ENCODE peak calls at places on chromosomes 2 and 18, in five cellular contexts. C is astrocyte, X is HFF-Myc, U is body of pancreas, J is fibroblast of the aortic adventitia. T is an unnamed sample.
A peak's percentile ranks its signal among the peaks of the same experiment; 100 is the strongest.

GRCh38 chr2:239263937-239264837 is 136.6 kb downstream of the HDAC4 start:
- DNase-seq in C (peak; percentile 44), X (no peak), U (no peak), J (peak; percentile 74), T (no peak)

GRCh38 chr18:46169464-46169941 is 65.3 kb downstream of the HAUS1 start:
- DNase-seq in C (peak; percentile 78), X (peak; percentile 27), U (no peak), J (peak; percentile 77), T (peak; percentile 23)

GRCh38 chr2:190535586-190535985 is 1.1 kb upstream of the NEMP2 start:
- DNase-seq in C (no peak), X (no peak), U (no peak), J (no peak), T (no peak)

GRCh38 chr2:54310961-54311360 is 54.9 kb upstream of the TSPYL6 start:
- DNase-seq in C (no peak), X (no peak), U (no peak), J (no peak), T (no peak)

GRCh38 chr2:240983996-240984498 is 14.4 kb upstream of the SNED1 start:
- DNase-seq in C (no peak), X (no peak), U (peak; percentile 9), J (no peak), T (no peak)

GRCh38 chr2:149463328-149464002 is 124.1 kb downstream of the MMADHC start:
- DNase-seq in C (no peak), X (no peak), U (no peak), J (no peak), T (no peak)

GRCh38 chr2:196801986-196802385 is 2.5 kb upstream of the GTF3C3 start:
- DNase-seq in C (no peak), X (no peak), U (no peak), J (peak; percentile 71), T (no peak)

GRCh38 chr2:216425008-216425780 is 12.9 kb downstream of the SMARCAL1 start:
- DNase-seq in C (no peak), X (no peak), U (no peak), J (no peak), T (no peak)

GRCh38 chr2:35873921-35874320 is 481.7 kb upstream of the CRIM1 start:
- DNase-seq in C (no peak), X (no peak), U (no peak), J (no peak), T (no peak)

GRCh38 chr2:54945401-54946219 is 104.6 kb downstream of the RTN4 start:
- DNase-seq in C (peak; percentile 33), X (no peak), U (peak; percentile 35), J (peak; percentile 82), T (peak; percentile 71)

GRCh38 chr2:239947361-239948045 is 77.6 kb downstream of the NDUFA10 start:
- DNase-seq in C (no peak), X (no peak), U (no peak), J (no peak), T (no peak)

GRCh38 chr18:54151376-54151775 is 73.1 kb downstream of the MBD2 start:
- DNase-seq in C (no peak), X (no peak), U (no peak), J (no peak), T (no peak)

GRCh38 chr2:217440000-217440399 is 562.8 kb downstream of the TNS1 start:
- DNase-seq in C (no peak), X (no peak), U (no peak), J (no peak), T (no peak)

GRCh38 chr2:11923935-11924334 is 177.5 kb downstream of the LPIN1 start:
- DNase-seq in C (no peak), X (no peak), U (no peak), J (no peak), T (no peak)

GRCh38 chr2:45102579-45103117 is 93.4 kb upstream of the SIX2 start:
- DNase-seq in C (no peak), X (no peak), U (no peak), J (no peak), T (no peak)

GRCh38 chr2:147641644-147642043 is 203.2 kb upstream of the ACVR2A start:
- DNase-seq in C (peak; percentile 33), X (no peak), U (no peak), J (peak; percentile 29), T (no peak)

GRCh38 chr2:182522428-182522896 is 95.6 kb upstream of the PDE1A start:
- DNase-seq in C (peak; percentile 73), X (no peak), U (no peak), J (no peak), T (peak; percentile 31)

GRCh38 chr2:240256704-240257637 is 116.5 kb upstream of the OTOS start:
- DNase-seq in C (no peak), X (no peak), U (no peak), J (no peak), T (no peak)

GRCh38 chr2:64538764-64539433 is 14.8 kb downstream of the AFTPH start:
- DNase-seq in C (no peak), X (no peak), U (no peak), J (no peak), T (no peak)

GRCh38 chr2:230319211-230319862 is 7.7 kb upstream of the SP140L start:
- DNase-seq in C (no peak), X (no peak), U (no peak), J (no peak), T (no peak)

GRCh38 chr2:20597868-20598183 is 53.1 kb downstream of the HS1BP3 start:
- DNase-seq in C (no peak), X (no peak), U (no peak), J (no peak), T (no peak)

GRCh38 chr18:73232933-73233332 is 365.1 kb upstream of the NETO1 start:
- DNase-seq in C (no peak), X (no peak), U (no peak), J (no peak), T (no peak)

GRCh38 chr2:9703701-9704221 is 73.0 kb upstream of the YWHAQ start:
- DNase-seq in C (peak; percentile 62), X (peak; percentile 85), U (no peak), J (peak; percentile 76), T (peak; percentile 27)

GRCh38 chr2:5042666-5043440 is 649.3 kb upstream of the SOX11 start:
- DNase-seq in C (no peak), X (no peak), U (no peak), J (no peak), T (no peak)

GRCh38 chr2:37085731-37086147 is 1.4 kb downstream of the GPATCH11 start:
- DNase-seq in C (peak; percentile 77), X (peak; percentile 17), U (no peak), J (peak; percentile 45), T (peak; percentile 28)

GRCh38 chr2:234133004-234133403 is 82.5 kb downstream of the SPP2 start:
- DNase-seq in C (no peak), X (peak; percentile 58), U (no peak), J (no peak), T (peak; percentile 69)

GRCh38 chr2:214881647-214882205 is 72.2 kb upstream of the BARD1 start:
- DNase-seq in C (peak; percentile 59), X (no peak), U (no peak), J (peak; percentile 43), T (no peak)

GRCh38 chr2:204722207-204722606 is 176.9 kb downstream of the PARD3B start:
- DNase-seq in C (no peak), X (no peak), U (no peak), J (peak; percentile 9), T (no peak)

GRCh38 chr2:168085801-168086361 is 161.5 kb downstream of the STK39 start:
- DNase-seq in C (no peak), X (no peak), U (no peak), J (no peak), T (no peak)

GRCh38 chr2:205800804-205801203 is 118.5 kb downstream of the NRP2 start:
- DNase-seq in C (peak; percentile 73), X (peak; percentile 70), U (no peak), J (peak; percentile 84), T (no peak)

GRCh38 chr2:50143822-50144575 is 887.9 kb downstream of the NRXN1 start:
- DNase-seq in C (peak; percentile 16), X (peak; percentile 1), U (peak; percentile 10), J (peak; percentile 25), T (no peak)

GRCh38 chr18:31596081-31596872 is 4.6 kb downstream of the TTR start:
- DNase-seq in C (peak; percentile 46), X (no peak), U (no peak), J (peak; percentile 3), T (no peak)

GRCh38 chr2:27996156-27996920 is 105.8 kb downstream of the BABAM2 start:
- DNase-seq in C (no peak), X (no peak), U (no peak), J (no peak), T (no peak)
- H3K4me3 ChIP-seq in C (no peak overlapping the region), X (no peak overlapping the region), U (no peak overlapping the region), J (no peak overlapping the region), T (no peak overlapping the region)

GRCh38 chr2:237096201-237096600 is 10.5 kb downstream of the COPS8 start:
- DNase-seq in C (no peak), X (no peak), U (no peak), J (no peak), T (no peak)

GRCh38 chr2:237092506-237092905 is 6.8 kb downstream of the COPS8 start:
- DNase-seq in C (no peak), X (no peak), U (no peak), J (no peak), T (no peak)

GRCh38 chr2:237090906-237091305 is 5.2 kb downstream of the COPS8 start:
- DNase-seq in C (peak; percentile 59), X (no peak), U (no peak), J (no peak), T (no peak)

GRCh38 chr2:237091779-237092436 is 6.2 kb downstream of the COPS8 start:
- DNase-seq in C (peak; percentile 53), X (no peak), U (no peak), J (peak; percentile 77), T (no peak)

GRCh38 chr2:237092920-237093781 is 7.5 kb downstream of the COPS8 start:
- DNase-seq in C (peak; percentile 42), X (peak; percentile 55), U (no peak), J (peak; percentile 89), T (no peak)
- TF ChIP-seq CTCF in C (peak; percentile 69), X (peak; percentile 58), U (peak; percentile 40), J (peak; percentile 68), T (peak; percentile 65)

DNA sequence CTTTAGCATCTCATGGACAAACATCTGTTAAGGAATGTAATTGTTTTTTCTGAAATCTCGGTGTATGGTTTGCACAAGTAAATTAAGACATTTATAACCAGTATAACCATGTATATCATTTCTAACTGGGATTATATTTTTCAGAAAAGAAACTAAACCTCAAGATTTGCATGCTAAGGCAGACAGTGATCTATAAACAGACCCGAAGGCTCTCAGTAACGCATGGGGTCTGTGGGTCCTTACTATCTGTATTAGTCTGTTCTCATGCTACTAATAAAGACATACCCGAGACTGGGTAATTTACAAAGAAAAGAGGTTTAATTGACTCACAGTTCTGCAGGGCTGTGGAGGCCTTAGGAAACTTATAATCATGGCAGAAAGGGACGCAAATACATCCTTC is 130.7 kb downstream of the SLC8A1 start:
- DNase-seq in C (no peak), X (no peak), U (no peak), J (no peak), T (no peak)
- H3K4me3 ChIP-seq in C (no peak overlapping the region), X (no peak overlapping the region), U (no peak overlapping the region), J (no peak overlapping the region), T (no peak overlapping the region)

DNA sequence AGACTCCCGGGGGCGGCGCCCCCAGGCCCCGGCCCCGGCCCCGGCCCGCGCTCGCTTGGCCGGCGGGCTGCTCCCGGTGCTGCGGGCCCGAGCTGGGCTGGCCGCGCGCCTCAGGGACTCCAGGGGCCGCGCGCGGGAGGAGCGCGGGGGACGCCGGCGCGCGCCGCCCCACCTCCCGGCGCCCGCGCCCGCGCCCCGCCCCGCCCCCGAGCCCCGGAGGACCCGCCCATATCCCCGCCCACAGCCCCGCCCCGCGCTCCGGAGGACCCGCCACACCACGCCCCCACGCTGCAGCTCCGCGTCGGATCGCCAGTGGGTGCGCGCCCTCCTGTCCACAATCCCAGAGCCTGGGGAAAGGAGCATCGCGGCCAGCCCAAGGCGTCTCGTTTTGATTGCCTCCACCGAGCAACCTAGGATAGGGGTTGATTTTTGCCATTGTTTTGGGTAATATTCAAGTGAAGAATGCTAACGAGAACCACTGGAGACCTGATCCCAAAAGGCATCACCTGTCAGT is at the start of gene PARD6G:
- DNase-seq in C (peak; percentile 43), X (no peak), U (peak; percentile 82), J (peak; percentile 54), T (no peak)
- TF ChIP-seq CTCF in C (no peak), X (no peak), U (peak; percentile 10), J (peak; percentile 22), T (peak; percentile 22)

T was measured in AG09309.